ENCODE peak calls at places on chromosomes 13 and 19, in six cellular contexts. One of them, this sample, is unnamed.

GRCh38 chr13:43908156-43909126 is 28.7 kb downstream of the LACC1 start:
- DNase-seq in kidney tubule cell: peak
- DNase-seq in mesothelial cell of epicardium: no peak
- DNase-seq in ascending aorta: no peak
- DNase-seq in progenitor cell of endocrine pancreas: no peak
- DNase-seq in HTR-8/SVneo: peak
- DNase-seq in this sample: peak

GRCh38 chr13:33099860-33100259 is 83.6 kb downstream of the KL start:
- DNase-seq in kidney tubule cell: no peak
- DNase-seq in mesothelial cell of epicardium: no peak
- DNase-seq in ascending aorta: no peak
- DNase-seq in progenitor cell of endocrine pancreas: no peak
- DNase-seq in HTR-8/SVneo: no peak
- DNase-seq in this sample: no peak

GRCh38 chr19:41930926-41931592 is 2.8 kb upstream of the ERFL start:
- DNase-seq in kidney tubule cell: no peak
- DNase-seq in mesothelial cell of epicardium: no peak
- DNase-seq in ascending aorta: no peak
- DNase-seq in progenitor cell of endocrine pancreas: no peak
- DNase-seq in HTR-8/SVneo: no peak
- DNase-seq in this sample: no peak

GRCh38 chr19:15284896-15285295 is 47.4 kb downstream of the BRD4 start:
- DNase-seq in kidney tubule cell: no peak
- DNase-seq in mesothelial cell of epicardium: no peak
- DNase-seq in ascending aorta: no peak
- DNase-seq in progenitor cell of endocrine pancreas: no peak
- DNase-seq in HTR-8/SVneo: no peak
- DNase-seq in this sample: no peak

GRCh38 chr13:46893820-46894533 is 2.9 kb downstream of the HTR2A start:
- DNase-seq in kidney tubule cell: peak
- DNase-seq in mesothelial cell of epicardium: peak
- DNase-seq in ascending aorta: no peak
- DNase-seq in progenitor cell of endocrine pancreas: peak
- DNase-seq in HTR-8/SVneo: peak
- DNase-seq in this sample: peak

GRCh38 chr19:12982648-12983047 is 12.6 kb upstream of the NFIX start:
- DNase-seq in kidney tubule cell: no peak
- DNase-seq in mesothelial cell of epicardium: no peak
- DNase-seq in ascending aorta: no peak
- DNase-seq in progenitor cell of endocrine pancreas: no peak
- DNase-seq in HTR-8/SVneo: no peak
- DNase-seq in this sample: no peak

GRCh38 chr19:3618144-3618810 is 8.3 kb downstream of the CACTIN start:
- DNase-seq in kidney tubule cell: peak
- DNase-seq in mesothelial cell of epicardium: peak
- DNase-seq in ascending aorta: no peak
- DNase-seq in progenitor cell of endocrine pancreas: peak
- DNase-seq in HTR-8/SVneo: no peak
- DNase-seq in this sample: peak

GRCh38 chr13:32663660-32664059 is 77.4 kb downstream of the PDS5B start:
- DNase-seq in kidney tubule cell: no peak
- DNase-seq in mesothelial cell of epicardium: no peak
- DNase-seq in ascending aorta: no peak
- DNase-seq in progenitor cell of endocrine pancreas: no peak
- DNase-seq in HTR-8/SVneo: no peak
- DNase-seq in this sample: no peak

GRCh38 chr19:38194061-38194701 is 29.8 kb downstream of the DPF1 start:
- DNase-seq in kidney tubule cell: peak
- DNase-seq in mesothelial cell of epicardium: no peak
- DNase-seq in ascending aorta: no peak
- DNase-seq in progenitor cell of endocrine pancreas: no peak
- DNase-seq in HTR-8/SVneo: no peak
- DNase-seq in this sample: no peak

GRCh38 chr13:110560606-110561334 is 752 bp downstream of the RAB20 start:
- DNase-seq in kidney tubule cell: peak
- DNase-seq in mesothelial cell of epicardium: no peak
- DNase-seq in ascending aorta: no peak
- DNase-seq in progenitor cell of endocrine pancreas: no peak
- DNase-seq in HTR-8/SVneo: peak
- DNase-seq in this sample: peak

GRCh38 chr13:39692650-39693438 is 37.4 kb downstream of the COG6 start:
- DNase-seq in kidney tubule cell: no peak
- DNase-seq in mesothelial cell of epicardium: no peak
- DNase-seq in ascending aorta: no peak
- DNase-seq in progenitor cell of endocrine pancreas: no peak
- DNase-seq in HTR-8/SVneo: no peak
- DNase-seq in this sample: peak

GRCh38 chr13:27200413-27201066 is 28.9 kb upstream of the USP12 start:
- DNase-seq in kidney tubule cell: peak
- DNase-seq in mesothelial cell of epicardium: no peak
- DNase-seq in ascending aorta: no peak
- DNase-seq in progenitor cell of endocrine pancreas: no peak
- DNase-seq in HTR-8/SVneo: no peak
- DNase-seq in this sample: peak

GRCh38 chr19:49680473-49681351 is 3.6 kb downstream of the PRMT1 start:
- DNase-seq in kidney tubule cell: peak
- DNase-seq in mesothelial cell of epicardium: peak
- DNase-seq in ascending aorta: peak
- DNase-seq in progenitor cell of endocrine pancreas: peak
- DNase-seq in HTR-8/SVneo: peak
- DNase-seq in this sample: peak

GRCh38 chr13:110533771-110534670 is 27.5 kb downstream of the RAB20 start:
- DNase-seq in kidney tubule cell: no peak
- DNase-seq in mesothelial cell of epicardium: no peak
- DNase-seq in ascending aorta: no peak
- DNase-seq in progenitor cell of endocrine pancreas: no peak
- DNase-seq in HTR-8/SVneo: no peak
- DNase-seq in this sample: no peak

GRCh38 chr13:75803175-75803611 is 167.1 kb downstream of the LMO7 start:
- DNase-seq in kidney tubule cell: peak
- DNase-seq in mesothelial cell of epicardium: no peak
- DNase-seq in ascending aorta: no peak
- DNase-seq in progenitor cell of endocrine pancreas: no peak
- DNase-seq in HTR-8/SVneo: no peak
- DNase-seq in this sample: no peak

GRCh38 chr19:3548594-3548993 is 8.8 kb downstream of the MFSD12 start:
- DNase-seq in kidney tubule cell: no peak
- DNase-seq in mesothelial cell of epicardium: no peak
- DNase-seq in ascending aorta: no peak
- DNase-seq in progenitor cell of endocrine pancreas: no peak
- DNase-seq in HTR-8/SVneo: no peak
- DNase-seq in this sample: no peak

GRCh38 chr19:32039446-32039845 is 306.0 kb upstream of the ZNF507 start:
- DNase-seq in kidney tubule cell: no peak
- DNase-seq in mesothelial cell of epicardium: no peak
- DNase-seq in ascending aorta: no peak
- DNase-seq in progenitor cell of endocrine pancreas: no peak
- DNase-seq in HTR-8/SVneo: no peak
- DNase-seq in this sample: no peak

GRCh38 chr13:105196052-105196451 is 1339.4 kb downstream of the EFNB2 start:
- DNase-seq in kidney tubule cell: peak
- DNase-seq in mesothelial cell of epicardium: no peak
- DNase-seq in ascending aorta: no peak
- DNase-seq in progenitor cell of endocrine pancreas: no peak
- DNase-seq in HTR-8/SVneo: peak
- DNase-seq in this sample: peak

GRCh38 chr13:95002968-95003813 is 290.8 kb upstream of the SOX21 start:
- DNase-seq in kidney tubule cell: no peak
- DNase-seq in mesothelial cell of epicardium: no peak
- DNase-seq in ascending aorta: no peak
- DNase-seq in progenitor cell of endocrine pancreas: no peak
- DNase-seq in HTR-8/SVneo: no peak
- DNase-seq in this sample: peak

GRCh38 chr19:33416307-33417215 is 43.1 kb downstream of the CEBPG start:
- DNase-seq in kidney tubule cell: peak
- DNase-seq in mesothelial cell of epicardium: peak
- DNase-seq in ascending aorta: no peak
- DNase-seq in progenitor cell of endocrine pancreas: peak
- DNase-seq in HTR-8/SVneo: peak
- DNase-seq in this sample: peak

GRCh38 chr19:51460164-51460992 is 2.1 kb upstream of the SIGLEC8 start:
- DNase-seq in kidney tubule cell: no peak
- DNase-seq in mesothelial cell of epicardium: no peak
- DNase-seq in ascending aorta: no peak
- DNase-seq in progenitor cell of endocrine pancreas: no peak
- DNase-seq in HTR-8/SVneo: no peak
- DNase-seq in this sample: peak

GRCh38 chr13:50243926-50244325 is 228.7 kb downstream of the KCNRG start:
- DNase-seq in kidney tubule cell: no peak
- DNase-seq in mesothelial cell of epicardium: no peak
- DNase-seq in ascending aorta: no peak
- DNase-seq in progenitor cell of endocrine pancreas: no peak
- DNase-seq in HTR-8/SVneo: no peak
- DNase-seq in this sample: no peak

GRCh38 chr13:21934309-21934708 is 263.4 kb downstream of the FGF9 start:
- DNase-seq in kidney tubule cell: no peak
- DNase-seq in mesothelial cell of epicardium: no peak
- DNase-seq in ascending aorta: no peak
- DNase-seq in progenitor cell of endocrine pancreas: no peak
- DNase-seq in HTR-8/SVneo: no peak
- DNase-seq in this sample: no peak

GRCh38 chr13:79541426-79542049 is 60.6 kb downstream of the NDFIP2 start:
- DNase-seq in kidney tubule cell: peak
- DNase-seq in mesothelial cell of epicardium: no peak
- DNase-seq in ascending aorta: no peak
- DNase-seq in progenitor cell of endocrine pancreas: no peak
- DNase-seq in HTR-8/SVneo: peak
- DNase-seq in this sample: peak

GRCh38 chr19:46878613-46879375 is 18.0 kb downstream of the ARHGAP35 start:
- DNase-seq in kidney tubule cell: peak
- DNase-seq in mesothelial cell of epicardium: no peak
- DNase-seq in ascending aorta: no peak
- DNase-seq in progenitor cell of endocrine pancreas: no peak
- DNase-seq in HTR-8/SVneo: no peak
- DNase-seq in this sample: peak

GRCh38 chr19:31548941-31549340 is 199.7 kb upstream of the TSHZ3 start:
- DNase-seq in kidney tubule cell: no peak
- DNase-seq in mesothelial cell of epicardium: no peak
- DNase-seq in ascending aorta: no peak
- DNase-seq in progenitor cell of endocrine pancreas: no peak
- DNase-seq in HTR-8/SVneo: no peak
- DNase-seq in this sample: peak

GRCh38 chr13:28423010-28423409 is 71.9 kb downstream of the FLT1 start:
- DNase-seq in kidney tubule cell: no peak
- DNase-seq in mesothelial cell of epicardium: no peak
- DNase-seq in ascending aorta: peak
- DNase-seq in progenitor cell of endocrine pancreas: no peak
- DNase-seq in HTR-8/SVneo: no peak
- DNase-seq in this sample: no peak

GRCh38 chr19:7922841-7923205 is 2.7 kb downstream of the SNAPC2 start:
- DNase-seq in kidney tubule cell: no peak
- DNase-seq in mesothelial cell of epicardium: no peak
- DNase-seq in ascending aorta: no peak
- DNase-seq in progenitor cell of endocrine pancreas: no peak
- DNase-seq in HTR-8/SVneo: no peak
- DNase-seq in this sample: no peak

GRCh38 chr19:4206818-4207484 is 22.4 kb upstream of the EBI3 start:
- DNase-seq in kidney tubule cell: peak
- DNase-seq in mesothelial cell of epicardium: no peak
- DNase-seq in ascending aorta: no peak
- DNase-seq in progenitor cell of endocrine pancreas: no peak
- DNase-seq in HTR-8/SVneo: no peak
- DNase-seq in this sample: peak

GRCh38 chr19:53659292-53659691 is 27.5 kb downstream of the DPRX start:
- DNase-seq in kidney tubule cell: peak
- DNase-seq in mesothelial cell of epicardium: peak
- DNase-seq in ascending aorta: no peak
- DNase-seq in progenitor cell of endocrine pancreas: peak
- DNase-seq in HTR-8/SVneo: peak
- DNase-seq in this sample: no peak

GRCh38 chr13:112240076-112240475 is 136.1 kb upstream of the SPACA7 start:
- DNase-seq in kidney tubule cell: no peak
- DNase-seq in mesothelial cell of epicardium: no peak
- DNase-seq in ascending aorta: no peak
- DNase-seq in progenitor cell of endocrine pancreas: no peak
- DNase-seq in HTR-8/SVneo: no peak
- DNase-seq in this sample: no peak

GRCh38 chr13:25143693-25144092 is 28.4 kb downstream of the AMER2 start:
- DNase-seq in kidney tubule cell: no peak
- DNase-seq in mesothelial cell of epicardium: no peak
- DNase-seq in ascending aorta: no peak
- DNase-seq in progenitor cell of endocrine pancreas: no peak
- DNase-seq in HTR-8/SVneo: no peak
- DNase-seq in this sample: no peak

GRCh38 chr13:84609716-84610115 is 727.4 kb upstream of the SLITRK1 start:
- DNase-seq in kidney tubule cell: peak
- DNase-seq in mesothelial cell of epicardium: no peak
- DNase-seq in ascending aorta: no peak
- DNase-seq in progenitor cell of endocrine pancreas: no peak
- DNase-seq in HTR-8/SVneo: no peak
- DNase-seq in this sample: peak

GRCh38 chr13:77305276-77305675 is 21.6 kb downstream of the MYCBP2 start:
- DNase-seq in kidney tubule cell: no peak
- DNase-seq in mesothelial cell of epicardium: no peak
- DNase-seq in ascending aorta: no peak
- DNase-seq in progenitor cell of endocrine pancreas: no peak
- DNase-seq in HTR-8/SVneo: no peak
- DNase-seq in this sample: no peak

GRCh38 chr13:34577051-34577450 is 365.0 kb upstream of the NBEA start:
- DNase-seq in kidney tubule cell: peak
- DNase-seq in mesothelial cell of epicardium: no peak
- DNase-seq in ascending aorta: no peak
- DNase-seq in progenitor cell of endocrine pancreas: no peak
- DNase-seq in HTR-8/SVneo: no peak
- DNase-seq in this sample: no peak

GRCh38 chr19:32852216-32852615 is 17.4 kb downstream of the SLC7A9 start:
- DNase-seq in kidney tubule cell: no peak
- DNase-seq in mesothelial cell of epicardium: no peak
- DNase-seq in ascending aorta: no peak
- DNase-seq in progenitor cell of endocrine pancreas: no peak
- DNase-seq in HTR-8/SVneo: no peak
- DNase-seq in this sample: no peak

GRCh38 chr19:45100797-45101196 is 7.8 kb downstream of the PPP1R37 start:
- DNase-seq in kidney tubule cell: peak
- DNase-seq in mesothelial cell of epicardium: no peak
- DNase-seq in ascending aorta: no peak
- DNase-seq in progenitor cell of endocrine pancreas: no peak
- DNase-seq in HTR-8/SVneo: no peak
- DNase-seq in this sample: no peak

GRCh38 chr13:98273067-98273823 is 96.2 kb upstream of the RNF113B start:
- DNase-seq in kidney tubule cell: no peak
- DNase-seq in mesothelial cell of epicardium: no peak
- DNase-seq in ascending aorta: no peak
- DNase-seq in progenitor cell of endocrine pancreas: no peak
- DNase-seq in HTR-8/SVneo: no peak
- DNase-seq in this sample: no peak

This sample was measured in fibroblast of the aortic adventitia.